ENCODE peak calls at places on chromosomes 6 and 20, in eight cellular contexts. O, J, G, Z, K, W, H and Q are unnamed samples.

GRCh38 chr6:66897576-66897975 is 1190.5 kb upstream of the EYS start:
- DNase-seq in O (peak; percentile 67), J (peak; percentile 75), G (no peak), Z (peak; percentile 14), K (no peak), W (no peak), H (no peak), Q (peak; percentile 52)

GRCh38 chr6:31497595-31498476 is at the start of gene MICB:
- DNase-seq in O (peak; percentile 91), J (peak; percentile 87), G (peak; percentile 84), Z (peak; percentile 83), K (peak; percentile 72), W (peak; percentile 78), H (peak; percentile 76), Q (no peak)

GRCh38 chr6:7431594-7432390 is 42.2 kb downstream of the RIOK1 start:
- DNase-seq in O (no peak), J (peak; percentile 58), G (no peak), Z (no peak), K (no peak), W (no peak), H (no peak), Q (no peak)

GRCh38 chr6:149846321-149846720 is 17.8 kb downstream of the LRP11 start:
- DNase-seq in O (no peak), J (peak; percentile 91), G (no peak), Z (peak; percentile 93), K (no peak), W (no peak), H (no peak), Q (no peak)

GRCh38 chr20:44331201-44331600 is 5.6 kb upstream of the R3HDML start:
- DNase-seq in O (no peak), J (no peak), G (no peak), Z (no peak), K (no peak), W (no peak), H (no peak), Q (no peak)

GRCh38 chr6:74603676-74604075 is 602.2 kb downstream of the COL12A1 start:
- DNase-seq in O (no peak), J (peak; percentile 21), G (no peak), Z (no peak), K (no peak), W (no peak), H (no peak), Q (no peak)

GRCh38 chr6:121394151-121394550 is 41.3 kb upstream of the GJA1 start:
- DNase-seq in O (no peak), J (no peak), G (no peak), Z (peak; percentile 92), K (no peak), W (no peak), H (no peak), Q (no peak)

GRCh38 chr6:160766657-160767018 is 64.6 kb downstream of the PLG start:
- DNase-seq in O (no peak), J (no peak), G (no peak), Z (peak; percentile 29), K (no peak), W (no peak), H (no peak), Q (no peak)

GRCh38 chr20:10728873-10729670 is 55.3 kb upstream of the JAG1 start:
- DNase-seq in O (no peak), J (no peak), G (no peak), Z (no peak), K (no peak), W (no peak), H (no peak), Q (no peak)

GRCh38 chr6:164247106-164247505 is 832.6 kb downstream of the QKI start:
- DNase-seq in O (no peak), J (no peak), G (no peak), Z (no peak), K (no peak), W (no peak), H (no peak), Q (no peak)

GRCh38 chr6:7156666-7157278 is 49.0 kb downstream of the RREB1 start:
- DNase-seq in O (peak; percentile 55), J (no peak), G (no peak), Z (no peak), K (no peak), W (no peak), H (no peak), Q (no peak)

GRCh38 chr6:161161889-161162624 is 111.8 kb downstream of the AGPAT4 start:
- DNase-seq in O (no peak), J (peak; percentile 49), G (no peak), Z (no peak), K (no peak), W (no peak), H (no peak), Q (no peak)

GRCh38 chr6:79425589-79426311 is 111.5 kb downstream of the LCA5 start:
- DNase-seq in O (no peak), J (no peak), G (no peak), Z (peak; percentile 26), K (no peak), W (no peak), H (no peak), Q (no peak)

GRCh38 chr20:37239026-37239451 is 22.6 kb downstream of the GHRH start:
- DNase-seq in O (no peak), J (peak; percentile 13), G (no peak), Z (peak; percentile 42), K (no peak), W (no peak), H (no peak), Q (no peak)

GRCh38 chr6:41965429-41966213 is 24.0 kb upstream of the CCND3 start:
- DNase-seq in O (no peak), J (no peak), G (no peak), Z (no peak), K (no peak), W (no peak), H (no peak), Q (no peak)

GRCh38 chr6:152472325-152472724 is 164.8 kb downstream of the SYNE1 start:
- DNase-seq in O (no peak), J (no peak), G (no peak), Z (no peak), K (no peak), W (no peak), H (no peak), Q (no peak)

GRCh38 chr20:35398660-35399144 is 13.1 kb downstream of the UQCC1 start:
- DNase-seq in O (no peak), J (peak; percentile 82), G (no peak), Z (no peak), K (no peak), W (no peak), H (no peak), Q (no peak)

GRCh38 chr20:40262219-40262618 is 426.8 kb downstream of the MAFB start:
- DNase-seq in O (peak; percentile 40), J (no peak), G (no peak), Z (no peak), K (no peak), W (no peak), H (no peak), Q (no peak)

GRCh38 chr6:52390361-52390727 is 28.4 kb downstream of the PAQR8 start:
- DNase-seq in O (peak; percentile 85), J (peak; percentile 74), G (peak; percentile 47), Z (no peak), K (no peak), W (peak; percentile 62), H (peak; percentile 38), Q (no peak)

GRCh38 chr6:12545837-12546658 is 170.5 kb upstream of the PHACTR1 start:
- DNase-seq in O (no peak), J (peak; percentile 68), G (no peak), Z (no peak), K (no peak), W (no peak), H (no peak), Q (peak; percentile 36)

GRCh38 chr20:51934301-51935002 is 132.1 kb upstream of the SALL4 start:
- DNase-seq in O (no peak), J (peak; percentile 32), G (no peak), Z (peak; percentile 87), K (no peak), W (no peak), H (no peak), Q (no peak)

GRCh38 chr6:26351544-26351953 is 13.4 kb upstream of the BTN3A2 start:
- DNase-seq in O (peak; percentile 92), J (peak; percentile 93), G (no peak), Z (no peak), K (no peak), W (no peak), H (no peak), Q (peak; percentile 88)

GRCh38 chr6:89375427-89375868 is 22.9 kb upstream of the UBE2J1 start:
- DNase-seq in O (peak; percentile 92), J (peak; percentile 39), G (peak; percentile 56), Z (peak; percentile 94), K (peak; percentile 36), W (peak; percentile 76), H (peak; percentile 49), Q (peak; percentile 78)

GRCh38 chr20:46013826-46014516 is 5.3 kb downstream of the MMP9 start:
- DNase-seq in O (peak; percentile 62), J (peak; percentile 50), G (peak; percentile 65), Z (peak; percentile 86), K (peak; percentile 38), W (peak; percentile 26), H (peak; percentile 48), Q (no peak)

GRCh38 chr20:51980277-51980676 is 178.0 kb upstream of the SALL4 start:
- DNase-seq in O (no peak), J (no peak), G (no peak), Z (no peak), K (no peak), W (no peak), H (no peak), Q (no peak)

GRCh38 chr6:429515-430121 is 38.1 kb downstream of the IRF4 start:
- DNase-seq in O (peak; percentile 84), J (no peak), G (no peak), Z (no peak), K (no peak), W (no peak), H (no peak), Q (no peak)

GRCh38 chr6:136058852-136059251 is 191.3 kb downstream of the MTFR2 start:
- DNase-seq in O (no peak), J (peak; percentile 50), G (no peak), Z (no peak), K (no peak), W (no peak), H (no peak), Q (no peak)

GRCh38 chr6:3769610-3770009 is 18.1 kb upstream of the PXDC1 start:
- DNase-seq in O (peak; percentile 40), J (peak; percentile 72), G (no peak), Z (no peak), K (no peak), W (no peak), H (no peak), Q (no peak)

GRCh38 chr20:21570285-21570992 is 56.6 kb upstream of the NKX2-2 start:
- DNase-seq in O (no peak), J (no peak), G (no peak), Z (no peak), K (no peak), W (no peak), H (no peak), Q (no peak)

GRCh38 chr6:15061908-15062307 is 184.0 kb upstream of the JARID2 start:
- DNase-seq in O (no peak), J (no peak), G (no peak), Z (no peak), K (no peak), W (no peak), H (no peak), Q (no peak)

GRCh38 chr6:26321005-26321404 is 44.0 kb upstream of the BTN3A2 start:
- DNase-seq in O (no peak), J (no peak), G (no peak), Z (no peak), K (no peak), W (no peak), H (no peak), Q (no peak)